ENCODE peak calls at places on chromosomes 12 and 14, in four cellular contexts. One of them, this sample, is unnamed.

GRCh38 chr14:95504135-95505029 is 12.1 kb downstream of the SYNE3 start:
- DNase-seq in heart left ventricle: no peak
- DNase-seq in CD8-positive, alpha-beta T cell: no peak
- DNase-seq in left ventricle myocardium inferior: no peak
- DNase-seq in this sample: no peak

GRCh38 chr12:116979109-116979508 is 68.4 kb downstream of the FBXW8 start:
- DNase-seq in heart left ventricle: no peak
- DNase-seq in CD8-positive, alpha-beta T cell: no peak
- DNase-seq in left ventricle myocardium inferior: no peak
- DNase-seq in this sample: no peak

GRCh38 chr14:90301580-90302181 is 30.1 kb downstream of the NRDE2 start:
- DNase-seq in heart left ventricle: no peak
- DNase-seq in CD8-positive, alpha-beta T cell: no peak
- DNase-seq in left ventricle myocardium inferior: no peak
- DNase-seq in this sample: no peak

GRCh38 chr12:108091351-108091750 is 37.7 kb upstream of the WSCD2 start:
- DNase-seq in heart left ventricle: no peak
- DNase-seq in CD8-positive, alpha-beta T cell: no peak
- DNase-seq in left ventricle myocardium inferior: no peak
- DNase-seq in this sample: no peak

GRCh38 chr14:51533160-51533559 is 118.5 kb upstream of the FRMD6 start:
- DNase-seq in heart left ventricle: no peak
- DNase-seq in CD8-positive, alpha-beta T cell: no peak
- DNase-seq in left ventricle myocardium inferior: no peak
- DNase-seq in this sample: no peak

GRCh38 chr14:33949051-33950037 is 1.5 kb downstream of the EGLN3 start:
- DNase-seq in heart left ventricle: no peak
- DNase-seq in CD8-positive, alpha-beta T cell: no peak
- DNase-seq in left ventricle myocardium inferior: no peak
- DNase-seq in this sample: no peak

GRCh38 chr12:88946377-88946997 is 366.2 kb upstream of the KITLG start:
- DNase-seq in heart left ventricle: no peak
- DNase-seq in CD8-positive, alpha-beta T cell: no peak
- DNase-seq in left ventricle myocardium inferior: no peak
- DNase-seq in this sample: peak

GRCh38 chr12:76337583-76337982 is 10.6 kb downstream of the BBS10 start:
- DNase-seq in heart left ventricle: no peak
- DNase-seq in CD8-positive, alpha-beta T cell: no peak
- DNase-seq in left ventricle myocardium inferior: no peak
- DNase-seq in this sample: no peak

GRCh38 chr12:52613363-52614030 is 4.9 kb downstream of the KRT73 start:
- DNase-seq in heart left ventricle: no peak
- DNase-seq in CD8-positive, alpha-beta T cell: peak
- DNase-seq in left ventricle myocardium inferior: no peak
- DNase-seq in this sample: no peak

GRCh38 chr14:66701813-66702212 is 193.9 kb downstream of the GPHN start:
- DNase-seq in heart left ventricle: no peak
- DNase-seq in CD8-positive, alpha-beta T cell: no peak
- DNase-seq in left ventricle myocardium inferior: no peak
- DNase-seq in this sample: no peak

GRCh38 chr14:103892247-103892646 is 36.0 kb upstream of the TDRD9 start:
- DNase-seq in heart left ventricle: no peak
- DNase-seq in CD8-positive, alpha-beta T cell: no peak
- DNase-seq in left ventricle myocardium inferior: no peak
- DNase-seq in this sample: no peak
- H3K4me3 ChIP-seq in heart left ventricle: no peak
- H3K4me3 ChIP-seq in CD8-positive, alpha-beta T cell: no peak
- H3K4me3 ChIP-seq in left ventricle myocardium inferior: no peak
- H3K4me3 ChIP-seq in this sample: no peak

GRCh38 chr12:124595444-124595843 is 28.0 kb upstream of the NCOR2 start:
- DNase-seq in heart left ventricle: no peak
- DNase-seq in CD8-positive, alpha-beta T cell: no peak
- DNase-seq in left ventricle myocardium inferior: no peak
- DNase-seq in this sample: no peak
- TF ChIP-seq CTCF in heart left ventricle: no peak
- TF ChIP-seq CTCF in CD8-positive, alpha-beta T cell: no peak
- TF ChIP-seq CTCF in left ventricle myocardium inferior: no peak
- TF ChIP-seq CTCF in this sample: no peak

DNA sequence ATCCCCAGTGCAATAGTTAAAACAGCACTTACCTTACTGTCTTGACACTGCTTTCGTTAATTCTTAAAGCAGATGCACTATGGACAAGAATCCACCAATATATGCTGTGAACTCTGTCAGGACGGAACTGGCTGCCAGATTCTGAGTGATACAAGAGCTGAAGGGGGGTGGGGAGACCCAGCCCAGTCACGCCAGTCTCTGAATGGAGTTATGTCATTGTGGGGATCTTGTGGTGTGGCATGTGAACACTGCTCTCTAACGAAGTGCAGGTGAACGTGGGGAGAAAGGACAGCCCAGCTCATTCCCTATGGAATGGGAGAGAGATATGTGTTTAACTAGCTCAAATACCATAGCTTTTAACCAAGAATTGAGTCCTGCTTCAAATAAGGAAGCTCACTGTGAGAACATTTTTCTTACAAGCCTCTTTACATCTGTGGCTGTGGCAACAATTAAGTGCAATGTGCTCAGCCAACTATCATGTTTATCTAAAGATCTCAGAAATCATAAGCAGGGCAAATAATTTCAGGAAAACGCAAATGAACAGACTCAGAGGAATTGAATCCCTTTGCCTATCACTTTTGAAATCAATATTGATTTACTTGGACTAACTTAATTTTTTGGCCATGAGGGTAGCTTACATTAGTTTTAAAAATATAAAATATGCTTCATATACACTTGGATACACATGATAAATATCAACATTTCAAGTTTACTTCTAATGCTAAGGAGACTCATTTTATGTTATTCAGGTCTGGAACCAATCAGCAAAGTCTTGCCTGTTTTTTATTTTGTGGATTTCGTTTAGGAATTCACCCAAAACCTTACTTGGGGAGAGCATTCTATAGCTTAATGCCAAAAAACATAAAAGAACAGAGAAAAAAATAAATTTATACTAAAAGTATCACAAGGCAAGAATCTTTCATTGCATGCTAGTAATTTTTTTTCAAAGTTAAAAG is at the start of gene LUM:
- DNase-seq in heart left ventricle: no peak
- DNase-seq in CD8-positive, alpha-beta T cell: no peak
- DNase-seq in left ventricle myocardium inferior: peak
- DNase-seq in this sample: peak
- H3K4me3 ChIP-seq in heart left ventricle: no peak
- H3K4me3 ChIP-seq in CD8-positive, alpha-beta T cell: no peak
- H3K4me3 ChIP-seq in left ventricle myocardium inferior: peak
- H3K4me3 ChIP-seq in this sample: no peak

GRCh38 chr12:27703720-27704452 is 6.7 kb upstream of the MRPS35 start:
- DNase-seq in heart left ventricle: no peak
- DNase-seq in CD8-positive, alpha-beta T cell: peak
- DNase-seq in left ventricle myocardium inferior: peak
- DNase-seq in this sample: peak
- TF ChIP-seq CTCF in heart left ventricle: peak
- TF ChIP-seq CTCF in CD8-positive, alpha-beta T cell: peak
- TF ChIP-seq CTCF in left ventricle myocardium inferior: peak
- TF ChIP-seq CTCF in this sample: peak

DNA sequence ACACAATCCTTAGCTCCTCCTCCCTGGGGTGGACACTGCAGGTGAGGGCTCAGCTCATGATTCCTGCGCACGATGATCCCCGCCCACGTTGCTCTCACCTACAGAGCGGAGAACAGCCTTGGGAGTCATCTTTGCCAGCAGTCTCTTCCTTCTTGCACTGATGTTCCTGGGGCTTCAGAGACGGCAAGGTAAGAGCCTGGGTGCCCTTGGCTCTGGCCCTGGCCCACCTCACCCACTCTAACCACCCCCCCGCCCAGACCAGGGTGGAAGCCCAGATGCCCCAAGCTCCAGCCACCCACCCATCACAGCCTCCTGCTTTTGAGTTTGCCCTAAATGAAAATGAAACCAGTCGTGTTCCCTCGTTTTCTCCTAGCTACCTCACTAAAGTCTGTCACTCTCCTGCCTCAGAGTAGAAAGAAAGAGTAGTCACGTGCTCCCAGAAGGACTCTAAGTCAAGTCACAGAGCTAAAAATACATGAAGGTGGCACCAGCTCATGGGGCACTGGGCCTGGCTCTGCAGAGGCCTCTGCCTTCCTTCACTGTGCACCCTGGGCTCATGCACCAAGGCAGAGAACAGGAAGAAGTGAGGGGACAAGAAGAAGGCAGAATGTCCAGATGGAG is 9.0 kb downstream of the TAPBPL start:
- DNase-seq in heart left ventricle: no peak
- DNase-seq in CD8-positive, alpha-beta T cell: no peak
- DNase-seq in left ventricle myocardium inferior: no peak
- DNase-seq in this sample: no peak
- H3K4me3 ChIP-seq in heart left ventricle: no peak
- H3K4me3 ChIP-seq in CD8-positive, alpha-beta T cell: peak
- H3K4me3 ChIP-seq in left ventricle myocardium inferior: peak
- H3K4me3 ChIP-seq in this sample: no peak

GRCh38 chr14:67704484-67705089 is 2.9 kb downstream of the RDH12 start:
- DNase-seq in heart left ventricle: no peak
- DNase-seq in CD8-positive, alpha-beta T cell: peak
- DNase-seq in left ventricle myocardium inferior: no peak
- DNase-seq in this sample: no peak
- TF ChIP-seq CTCF in heart left ventricle: peak
- TF ChIP-seq CTCF in CD8-positive, alpha-beta T cell: peak
- TF ChIP-seq CTCF in left ventricle myocardium inferior: peak
- TF ChIP-seq CTCF in this sample: peak

GRCh38 chr14:49769581-49770211 is 1.7 kb downstream of the KLHDC2 start:
- DNase-seq in heart left ventricle: no peak
- DNase-seq in CD8-positive, alpha-beta T cell: no peak
- DNase-seq in left ventricle myocardium inferior: no peak
- DNase-seq in this sample: no peak
- H3K4me3 ChIP-seq in heart left ventricle: peak
- H3K4me3 ChIP-seq in CD8-positive, alpha-beta T cell: peak
- H3K4me3 ChIP-seq in left ventricle myocardium inferior: peak
- H3K4me3 ChIP-seq in this sample: no peak

DNA sequence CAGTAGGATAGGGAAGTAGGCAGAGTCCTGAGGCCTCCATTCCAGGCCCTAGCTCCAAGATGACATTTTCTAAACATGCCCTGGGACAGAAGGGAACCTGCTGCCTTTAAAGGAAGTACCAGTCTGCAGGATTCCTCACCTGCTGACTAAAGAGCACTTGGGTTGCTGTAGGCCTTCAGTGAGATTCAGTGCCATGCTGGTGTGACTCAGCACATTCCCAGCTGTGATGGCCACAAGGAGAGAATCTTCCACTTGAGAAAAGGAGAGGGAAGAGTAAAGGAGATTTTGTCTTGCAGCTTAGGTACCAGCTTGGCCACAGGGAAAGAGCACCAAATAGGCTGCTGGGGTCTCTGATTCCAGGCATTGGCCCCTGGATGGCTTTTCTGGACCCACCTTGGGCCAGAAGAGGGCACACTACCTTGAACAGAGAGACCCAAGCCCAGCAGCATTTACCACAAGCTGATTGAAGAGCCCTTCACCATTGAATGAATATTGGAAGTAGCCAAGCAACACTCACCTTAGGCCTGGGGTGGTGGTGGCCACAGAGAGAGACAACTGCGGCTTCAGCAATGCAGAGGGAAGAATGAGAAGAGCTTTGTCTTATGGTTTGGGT is 498.3 kb downstream of the KCNH5 start:
- DNase-seq in heart left ventricle: no peak
- DNase-seq in CD8-positive, alpha-beta T cell: no peak
- DNase-seq in left ventricle myocardium inferior: no peak
- DNase-seq in this sample: no peak
- TF ChIP-seq CTCF in heart left ventricle: no peak
- TF ChIP-seq CTCF in CD8-positive, alpha-beta T cell: no peak
- TF ChIP-seq CTCF in left ventricle myocardium inferior: no peak
- TF ChIP-seq CTCF in this sample: no peak

DNA sequence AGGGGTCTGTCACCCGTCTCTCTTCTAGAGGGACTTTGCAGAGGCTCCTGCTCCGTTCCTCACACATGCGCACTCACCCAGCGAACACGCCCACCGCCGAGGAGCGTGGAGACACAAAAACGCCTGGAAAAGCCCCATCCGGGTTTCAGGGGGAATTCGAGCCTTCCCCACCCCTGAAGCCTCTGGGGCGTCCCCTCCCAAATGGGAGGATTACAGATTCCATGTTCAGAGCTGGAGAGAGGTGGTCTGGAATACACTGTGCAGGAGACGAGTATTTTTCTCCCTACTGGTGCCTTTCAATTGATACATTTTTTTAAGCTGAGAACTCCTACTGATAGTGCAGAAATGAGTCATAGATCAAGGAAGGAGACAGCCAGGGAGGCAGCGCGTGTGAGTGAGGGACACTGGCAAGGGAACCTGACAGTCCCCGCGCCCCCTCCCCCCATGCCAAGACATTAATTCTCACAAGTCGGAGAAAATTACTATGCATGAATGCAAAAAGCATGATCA is 37.0 kb downstream of the BCL11B start:
- DNase-seq in heart left ventricle: no peak
- DNase-seq in CD8-positive, alpha-beta T cell: peak
- DNase-seq in left ventricle myocardium inferior: no peak
- DNase-seq in this sample: no peak
- H3K4me3 ChIP-seq in heart left ventricle: no peak
- H3K4me3 ChIP-seq in CD8-positive, alpha-beta T cell: peak
- H3K4me3 ChIP-seq in left ventricle myocardium inferior: no peak
- H3K4me3 ChIP-seq in this sample: no peak

DNA sequence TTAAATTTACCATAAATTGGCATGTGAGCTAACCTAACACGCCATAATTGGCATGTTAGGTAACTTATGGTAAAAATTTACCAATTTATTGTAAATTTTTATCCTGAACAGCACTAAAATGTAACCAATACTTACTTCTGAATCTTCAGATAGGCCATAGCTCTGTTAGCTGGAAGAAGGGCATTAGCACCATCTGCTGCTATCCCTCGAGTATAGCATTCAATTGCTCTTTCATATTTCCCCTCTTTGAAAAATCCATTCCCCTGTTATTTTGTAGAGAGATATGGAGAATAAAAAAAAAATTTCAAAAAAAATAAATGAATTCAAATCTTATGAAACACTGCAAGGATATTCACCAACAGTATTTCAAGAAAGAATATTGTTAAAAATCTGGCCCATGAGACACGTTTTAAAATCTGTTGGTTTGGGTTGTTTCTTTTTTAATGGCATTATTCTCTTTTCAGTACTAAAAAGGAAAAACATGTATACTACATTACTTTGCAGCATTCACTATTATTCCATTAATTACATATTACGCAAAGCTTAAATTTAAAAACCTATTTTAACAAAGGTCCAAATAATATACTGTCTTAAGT is 19.1 kb downstream of the RPAP3 start:
- DNase-seq in heart left ventricle: no peak
- DNase-seq in CD8-positive, alpha-beta T cell: no peak
- DNase-seq in left ventricle myocardium inferior: no peak
- DNase-seq in this sample: no peak
- TF ChIP-seq CTCF in heart left ventricle: peak
- TF ChIP-seq CTCF in CD8-positive, alpha-beta T cell: peak
- TF ChIP-seq CTCF in left ventricle myocardium inferior: peak
- TF ChIP-seq CTCF in this sample: no peak

This sample was measured in lower leg skin.